ENCODE peak calls at places on chromosomes 1 and 21, in eight cellular contexts. Y, G, S, X, P, A, Z and C are unnamed samples.

GRCh38 chr1:94579876-94580294 is 38.3 kb upstream of the F3 start:
- ATAC-seq in Y (peak; percentile 56), G (peak; percentile 24), S (no peak), X (peak; percentile 98), P (no peak), A (no peak), Z (no peak), C (no peak)

GRCh38 chr1:54848134-54848948 is 38.7 kb downstream of the DHCR24 start:
- ATAC-seq in Y (no peak), G (no peak), S (no peak), X (no peak), P (no peak), A (no peak), Z (no peak), C (no peak)

GRCh38 chr1:236078988-236079387 is 14.1 kb upstream of the NID1 start:
- ATAC-seq in Y (no peak), G (no peak), S (no peak), X (no peak), P (no peak), A (no peak), Z (no peak), C (no peak)

GRCh38 chr1:15174615-15174983 is 21.1 kb downstream of the TMEM51 start:
- ATAC-seq in Y (no peak), G (no peak), S (no peak), X (no peak), P (peak; percentile 16), A (no peak), Z (no peak), C (no peak)

GRCh38 chr1:117501275-117501674 is 104.6 kb upstream of the TENT5C start:
- ATAC-seq in Y (no peak), G (no peak), S (no peak), X (no peak), P (no peak), A (no peak), Z (no peak), C (no peak)

GRCh38 chr1:4752059-4752458 is 97.7 kb downstream of the AJAP1 start:
- ATAC-seq in Y (no peak), G (no peak), S (no peak), X (no peak), P (no peak), A (no peak), Z (no peak), C (no peak)

GRCh38 chr1:199747984-199748383 is 279.5 kb upstream of the NR5A2 start:
- ATAC-seq in Y (no peak), G (no peak), S (no peak), X (no peak), P (no peak), A (no peak), Z (no peak), C (no peak)

GRCh38 chr1:94954292-94955220 is 27.6 kb upstream of the CNN3 start:
- ATAC-seq in Y (no peak), G (peak; percentile 74), S (no peak), X (no peak), P (no peak), A (peak; percentile 36), Z (no peak), C (no peak)

GRCh38 chr1:67191668-67192520 is 25.6 kb downstream of the IL23R start:
- ATAC-seq in Y (no peak), G (no peak), S (no peak), X (no peak), P (peak; percentile 45), A (no peak), Z (peak; percentile 20), C (peak; percentile 36)

GRCh38 chr1:159675046-159675445 is 39.3 kb downstream of the CRP start:
- ATAC-seq in Y (no peak), G (no peak), S (no peak), X (no peak), P (no peak), A (no peak), Z (no peak), C (no peak)

GRCh38 chr21:36075171-36075570 is 5.3 kb downstream of the CBR1 start:
- ATAC-seq in Y (no peak), G (no peak), S (no peak), X (no peak), P (no peak), A (no peak), Z (no peak), C (no peak)

GRCh38 chr1:224495861-224496260 is 61.3 kb upstream of the WDR26 start:
- ATAC-seq in Y (no peak), G (no peak), S (no peak), X (no peak), P (no peak), A (no peak), Z (no peak), C (no peak)

GRCh38 chr1:234617135-234617985 is 7.4 kb upstream of the IRF2BP2 start:
- ATAC-seq in Y (no peak), G (no peak), S (no peak), X (no peak), P (no peak), A (no peak), Z (no peak), C (no peak)

GRCh38 chr1:84771895-84772294 is 81.6 kb upstream of the SSX2IP start:
- ATAC-seq in Y (no peak), G (peak; percentile 27), S (no peak), X (peak; percentile 69), P (peak; percentile 55), A (no peak), Z (no peak), C (no peak)

GRCh38 chr1:153791856-153792253 is 16.6 kb downstream of the SLC27A3 start:
- ATAC-seq in Y (no peak), G (no peak), S (no peak), X (no peak), P (peak; percentile 67), A (no peak), Z (peak; percentile 16), C (peak; percentile 73)

GRCh38 chr1:46137901-46138300 is 5.5 kb upstream of the PIK3R3 start:
- ATAC-seq in Y (no peak), G (no peak), S (no peak), X (no peak), P (no peak), A (no peak), Z (no peak), C (no peak)

GRCh38 chr1:87980494-87980893 is 651.8 kb downstream of the LMO4 start:
- ATAC-seq in Y (no peak), G (no peak), S (no peak), X (no peak), P (no peak), A (no peak), Z (no peak), C (no peak)

GRCh38 chr1:84412316-84412942 is 14.1 kb downstream of the DNASE2B start:
- ATAC-seq in Y (no peak), G (no peak), S (no peak), X (no peak), P (no peak), A (no peak), Z (no peak), C (no peak)

GRCh38 chr21:21200103-21200938 is 202.1 kb downstream of the NCAM2 start:
- ATAC-seq in Y (peak; percentile 89), G (peak; percentile 96), S (no peak), X (no peak), P (no peak), A (peak; percentile 77), Z (no peak), C (peak; percentile 79)

GRCh38 chr1:172431721-172432192 is 11.3 kb downstream of the C1orf105 start:
- ATAC-seq in Y (peak; percentile 85), G (no peak), S (peak; percentile 68), X (no peak), P (no peak), A (no peak), Z (peak; percentile 7), C (no peak)

GRCh38 chr1:112911506-112911905 is 44.5 kb downstream of the SLC16A1 start:
- ATAC-seq in Y (no peak), G (no peak), S (no peak), X (no peak), P (no peak), A (no peak), Z (no peak), C (no peak)

GRCh38 chr1:46558141-46558963 is 6.9 kb upstream of the KNCN start:
- ATAC-seq in Y (no peak), G (peak; percentile 54), S (no peak), X (no peak), P (no peak), A (no peak), Z (no peak), C (no peak)

GRCh38 chr1:15957221-15958090 is 18.4 kb downstream of the ZBTB17 start:
- ATAC-seq in Y (no peak), G (no peak), S (no peak), X (peak; percentile 71), P (no peak), A (no peak), Z (no peak), C (no peak)

GRCh38 chr1:164787834-164788231 is 228.8 kb downstream of the PBX1 start:
- ATAC-seq in Y (no peak), G (no peak), S (no peak), X (no peak), P (no peak), A (no peak), Z (no peak), C (no peak)

GRCh38 chr1:163174524-163175437 is 27.9 kb downstream of the RGS5 start:
- ATAC-seq in Y (no peak), G (peak; percentile 77), S (no peak), X (peak; percentile 86), P (no peak), A (no peak), Z (no peak), C (no peak)

GRCh38 chr1:56150441-56151215 is 428.7 kb downstream of the PLPP3 start:
- ATAC-seq in Y (no peak), G (no peak), S (no peak), X (no peak), P (no peak), A (no peak), Z (no peak), C (no peak)

GRCh38 chr1:41679531-41679930 is 195.0 kb upstream of the EDN2 start:
- ATAC-seq in Y (no peak), G (no peak), S (no peak), X (no peak), P (no peak), A (no peak), Z (no peak), C (no peak)

GRCh38 chr1:215860833-215861232 is 293.7 kb downstream of the KCTD3 start:
- ATAC-seq in Y (peak; percentile 58), G (no peak), S (no peak), X (no peak), P (no peak), A (no peak), Z (no peak), C (no peak)

GRCh38 chr1:109133815-109134214 is 19.9 kb downstream of the ELAPOR1 start:
- ATAC-seq in Y (peak; percentile 75), G (peak; percentile 95), S (no peak), X (no peak), P (no peak), A (peak; percentile 95), Z (no peak), C (no peak)

GRCh38 chr1:53834776-53835175 is 3.3 kb downstream of the NDC1 start:
- ATAC-seq in Y (no peak), G (no peak), S (no peak), X (no peak), P (no peak), A (no peak), Z (no peak), C (no peak)

GRCh38 chr1:61386323-61386722 is 304.0 kb downstream of the NFIA start:
- ATAC-seq in Y (no peak), G (no peak), S (no peak), X (no peak), P (no peak), A (no peak), Z (no peak), C (no peak)

GRCh38 chr1:169959696-169960095 is 66.0 kb upstream of the SCYL3 start:
- ATAC-seq in Y (no peak), G (no peak), S (no peak), X (no peak), P (no peak), A (no peak), Z (no peak), C (no peak)

GRCh38 chr1:22543679-22544078 is 19.6 kb upstream of the EPHA8 start:
- ATAC-seq in Y (no peak), G (no peak), S (no peak), X (no peak), P (no peak), A (no peak), Z (no peak), C (no peak)

GRCh38 chr1:56543783-56544612 is 35.4 kb downstream of the PLPP3 start:
- ATAC-seq in Y (no peak), G (no peak), S (no peak), X (no peak), P (no peak), A (no peak), Z (no peak), C (no peak)